ENCODE peak calls at places on chromosomes 13 and 19, in six cellular contexts. One of them, this sample, is unnamed.

GRCh38 chr13:35785563-35786327 is 309.3 kb upstream of the MAB21L1 start:
- DNase-seq in SK-N-SH: peak; percentile 46
- DNase-seq in neural progenitor cell: peak; percentile 45
- DNase-seq in GM23338: no peak
- DNase-seq in GM23248: no peak
- DNase-seq in PC-3: no peak
- DNase-seq in this sample: no peak

GRCh38 chr13:106689906-106690305 is 122.0 kb upstream of the ARGLU1 start:
- DNase-seq in SK-N-SH: no peak
- DNase-seq in neural progenitor cell: no peak
- DNase-seq in GM23338: no peak
- DNase-seq in GM23248: no peak
- DNase-seq in PC-3: no peak
- DNase-seq in this sample: no peak

GRCh38 chr19:48806518-48806817 is 4.4 kb downstream of the BCAT2 start:
- DNase-seq in SK-N-SH: peak; percentile 82
- DNase-seq in neural progenitor cell: peak; percentile 84
- DNase-seq in GM23338: peak; percentile 94
- DNase-seq in GM23248: no peak
- DNase-seq in PC-3: no peak
- DNase-seq in this sample: peak; percentile 47

GRCh38 chr19:5718579-5719273 is 1.2 kb downstream of the LONP1 start:
- DNase-seq in SK-N-SH: no peak
- DNase-seq in neural progenitor cell: no peak
- DNase-seq in GM23338: no peak
- DNase-seq in GM23248: peak; percentile 91
- DNase-seq in PC-3: peak; percentile 67
- DNase-seq in this sample: peak; percentile 38

GRCh38 chr13:63435668-63436275 is 2020.1 kb upstream of the PCDH20 start:
- DNase-seq in SK-N-SH: no peak
- DNase-seq in neural progenitor cell: no peak
- DNase-seq in GM23338: no peak
- DNase-seq in GM23248: peak; percentile 51
- DNase-seq in PC-3: peak; percentile 73
- DNase-seq in this sample: no peak

GRCh38 chr13:50512602-50513527 is 330.6 kb downstream of the DLEU7 start:
- DNase-seq in SK-N-SH: no peak
- DNase-seq in neural progenitor cell: peak; percentile 28
- DNase-seq in GM23338: no peak
- DNase-seq in GM23248: peak; percentile 68
- DNase-seq in PC-3: peak; percentile 54
- DNase-seq in this sample: peak; percentile 80

GRCh38 chr13:33316890-33317289 is 31.3 kb upstream of the STARD13 start:
- DNase-seq in SK-N-SH: no peak
- DNase-seq in neural progenitor cell: no peak
- DNase-seq in GM23338: no peak
- DNase-seq in GM23248: no peak
- DNase-seq in PC-3: no peak
- DNase-seq in this sample: no peak

GRCh38 chr19:44704982-44705381 is 6.0 kb downstream of the CEACAM16 start:
- DNase-seq in SK-N-SH: no peak
- DNase-seq in neural progenitor cell: no peak
- DNase-seq in GM23338: no peak
- DNase-seq in GM23248: no peak
- DNase-seq in PC-3: no peak
- DNase-seq in this sample: no peak

GRCh38 chr19:11693505-11694499 is 44.9 kb downstream of the ZNF823 start:
- DNase-seq in SK-N-SH: peak; percentile 64
- DNase-seq in neural progenitor cell: peak; percentile 52
- DNase-seq in GM23338: peak; percentile 85
- DNase-seq in GM23248: peak; percentile 92
- DNase-seq in PC-3: peak; percentile 52
- DNase-seq in this sample: no peak

GRCh38 chr13:87234981-87235380 is 436.2 kb upstream of the SLITRK5 start:
- DNase-seq in SK-N-SH: no peak
- DNase-seq in neural progenitor cell: no peak
- DNase-seq in GM23338: no peak
- DNase-seq in GM23248: peak; percentile 6
- DNase-seq in PC-3: peak; percentile 60
- DNase-seq in this sample: peak; percentile 40

GRCh38 chr13:27079421-27079958 is 92.1 kb downstream of the USP12 start:
- DNase-seq in SK-N-SH: no peak
- DNase-seq in neural progenitor cell: peak; percentile 5
- DNase-seq in GM23338: peak; percentile 76
- DNase-seq in GM23248: peak; percentile 72
- DNase-seq in PC-3: no peak
- DNase-seq in this sample: no peak

GRCh38 chr13:59261928-59262488 is 901.7 kb downstream of the DIAPH3 start:
- DNase-seq in SK-N-SH: no peak
- DNase-seq in neural progenitor cell: peak; percentile 61
- DNase-seq in GM23338: peak; percentile 79
- DNase-seq in GM23248: no peak
- DNase-seq in PC-3: no peak
- DNase-seq in this sample: no peak

GRCh38 chr13:32142956-32143375 is 111.4 kb downstream of the FRY start:
- DNase-seq in SK-N-SH: peak; percentile 18
- DNase-seq in neural progenitor cell: peak; percentile 50
- DNase-seq in GM23338: peak; percentile 82
- DNase-seq in GM23248: peak; percentile 23
- DNase-seq in PC-3: no peak
- DNase-seq in this sample: no peak

DNA sequence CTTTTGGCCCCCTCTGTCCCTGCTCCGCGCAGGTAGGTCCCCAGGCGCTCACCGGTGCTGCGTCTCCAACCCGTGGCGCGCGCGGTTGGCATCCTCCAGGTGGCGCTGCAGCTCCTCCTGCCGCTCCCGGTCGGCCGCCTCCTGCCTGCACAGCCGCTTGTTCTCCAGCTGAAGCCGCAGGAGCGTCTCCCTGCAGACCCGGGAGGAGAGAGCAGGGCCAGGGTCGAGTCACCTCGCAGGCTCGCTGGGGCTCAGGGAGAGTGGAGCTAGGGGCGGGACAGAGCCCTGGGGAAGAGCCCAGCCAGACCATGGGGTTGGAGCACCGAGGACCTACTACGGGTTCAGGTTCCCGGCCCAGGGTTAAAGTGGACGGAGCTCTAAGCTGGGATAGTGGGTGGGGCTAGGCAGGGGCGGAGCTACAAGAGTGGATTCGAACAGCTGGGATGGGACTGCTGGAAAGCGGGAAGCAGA is 9.3 kb downstream of the HOOK2 start:
- DNase-seq in SK-N-SH: no peak
- DNase-seq in neural progenitor cell: peak; percentile 87
- DNase-seq in GM23338: peak; percentile 88
- DNase-seq in GM23248: peak; percentile 83
- DNase-seq in PC-3: peak; percentile 79
- DNase-seq in this sample: peak; percentile 65
- H3K4me2 ChIP-seq in SK-N-SH: no peak overlapping the region
- H3K4me2 ChIP-seq in neural progenitor cell: peak overlapping the region; percentile 77
- H3K4me2 ChIP-seq in GM23338: peak overlapping the region; percentile 79
- H3K4me2 ChIP-seq in GM23248: peak overlapping the region; percentile 96
- H3K4me2 ChIP-seq in PC-3: peak overlapping the region; percentile 92
- H3K4me2 ChIP-seq in this sample: peak overlapping the region; percentile 99

DNA sequence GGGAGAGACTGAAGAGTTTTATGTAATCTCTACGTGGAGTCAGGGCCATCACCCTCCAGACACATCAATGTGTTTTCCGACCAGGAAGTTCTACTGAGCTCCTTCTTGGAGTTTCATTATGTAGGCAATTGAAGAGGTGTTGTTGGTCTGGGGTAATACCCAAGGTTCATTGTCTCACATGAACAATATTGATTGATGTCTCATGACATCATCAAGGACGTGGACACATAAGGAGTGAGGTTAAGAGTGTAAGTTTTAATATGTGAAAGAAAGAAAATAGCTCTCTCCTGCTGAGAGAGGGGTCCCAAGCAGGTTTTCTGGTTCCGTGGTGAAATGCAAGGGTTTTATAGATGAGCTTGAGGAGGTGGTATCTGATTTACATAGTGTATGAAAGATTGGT is 280.7 kb upstream of the MIR17HG start:
- DNase-seq in SK-N-SH: no peak
- DNase-seq in neural progenitor cell: no peak
- DNase-seq in GM23338: no peak
- DNase-seq in GM23248: no peak
- DNase-seq in PC-3: no peak
- DNase-seq in this sample: no peak
- H3K4me3 ChIP-seq in SK-N-SH: no peak overlapping the region
- H3K4me3 ChIP-seq in neural progenitor cell: no peak overlapping the region
- H3K4me3 ChIP-seq in GM23338: no peak overlapping the region
- H3K4me3 ChIP-seq in GM23248: no peak overlapping the region
- H3K4me3 ChIP-seq in PC-3: no peak overlapping the region
- H3K4me3 ChIP-seq in this sample: no peak overlapping the region

DNA sequence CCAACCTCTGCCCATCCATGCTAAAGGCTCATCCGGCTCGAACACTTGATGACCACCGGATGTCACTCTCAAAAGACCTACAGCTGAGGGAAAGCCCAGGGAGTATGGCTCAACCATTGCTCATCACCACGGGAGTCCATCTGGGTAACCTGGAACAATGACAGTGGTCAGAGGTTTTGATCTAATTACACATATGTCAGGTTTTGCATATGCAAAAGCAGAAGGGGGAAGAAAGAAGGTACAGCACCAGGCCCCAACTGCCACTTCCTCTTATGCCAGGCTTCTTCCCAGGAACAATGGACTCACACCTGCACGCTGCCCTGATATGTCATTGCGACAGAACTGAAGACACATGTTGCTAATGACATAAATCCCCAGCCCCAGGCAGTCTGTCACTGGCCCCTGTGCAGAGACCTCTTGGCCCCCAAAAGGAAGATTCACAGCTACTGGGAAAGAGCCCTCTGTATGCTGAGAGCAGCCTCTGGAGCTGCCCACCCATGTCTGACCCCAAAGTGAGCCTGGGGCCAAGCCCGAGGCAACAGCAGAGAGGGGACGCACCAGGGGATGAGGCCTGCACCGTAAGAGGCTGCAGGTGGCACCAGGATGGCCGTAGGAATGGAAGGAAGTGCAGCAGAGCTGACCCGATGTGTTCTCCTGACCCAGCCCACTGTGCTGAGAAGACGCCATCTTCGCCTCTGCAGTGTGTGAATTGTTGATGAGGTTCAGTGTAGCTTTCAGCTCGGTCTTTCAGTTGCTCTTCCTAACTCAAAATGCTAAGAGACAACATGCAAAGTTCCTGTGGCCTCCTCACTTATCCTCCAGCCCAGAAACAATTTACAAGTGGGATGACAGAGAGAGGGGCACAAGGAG is 26.3 kb downstream of the EPS15L1 start:
- DNase-seq in SK-N-SH: no peak
- DNase-seq in neural progenitor cell: no peak
- DNase-seq in GM23338: no peak
- DNase-seq in GM23248: peak; percentile 49
- DNase-seq in PC-3: peak; percentile 52
- DNase-seq in this sample: peak; percentile 51
- H3F3A ChIP-seq in SK-N-SH: no peaks in the 10 kb centered on the region
- H3F3A ChIP-seq in neural progenitor cell: peaks cover 18% of the 10 kb centered on the region
- H3F3A ChIP-seq in GM23338: peaks cover 8% of the 10 kb centered on the region
- H3F3A ChIP-seq in GM23248: peaks cover 5% of the 10 kb centered on the region
- H3F3A ChIP-seq in PC-3: no peaks in the 10 kb centered on the region
- H3F3A ChIP-seq in this sample: peaks cover 21% of the 10 kb centered on the region

GRCh38 chr19:18700501-18701249 is 17.2 kb downstream of the CRTC1 start:
- DNase-seq in SK-N-SH: peak; percentile 91
- DNase-seq in neural progenitor cell: peak; percentile 89
- DNase-seq in GM23338: peak; percentile 83
- DNase-seq in GM23248: peak; percentile 85
- DNase-seq in PC-3: peak; percentile 75
- DNase-seq in this sample: peak; percentile 75
- H3K4me2 ChIP-seq in SK-N-SH: peak overlapping the region; percentile 95
- H3K4me2 ChIP-seq in neural progenitor cell: peak overlapping the region; percentile 76
- H3K4me2 ChIP-seq in GM23338: peak overlapping the region; percentile 83
- H3K4me2 ChIP-seq in GM23248: peak overlapping the region; percentile 82
- H3K4me2 ChIP-seq in PC-3: peak overlapping the region; percentile 93
- H3K4me2 ChIP-seq in this sample: peak overlapping the region; percentile 90

GRCh38 chr19:2867025-2867991 is at the start of gene ZNF556:
- DNase-seq in SK-N-SH: peak; percentile 99
- DNase-seq in neural progenitor cell: no peak
- DNase-seq in GM23338: peak; percentile 7
- DNase-seq in GM23248: peak; percentile 12
- DNase-seq in PC-3: peak; percentile 25
- DNase-seq in this sample: peak; percentile 75
- H3K4me3 ChIP-seq in SK-N-SH: peak within 1 kb of the TSS; percentile 73
- H3K4me3 ChIP-seq in neural progenitor cell: no peak within 1 kb of the TSS
- H3K4me3 ChIP-seq in GM23338: no peak within 1 kb of the TSS
- H3K4me3 ChIP-seq in GM23248: no peak within 1 kb of the TSS
- H3K4me3 ChIP-seq in PC-3: no peak within 1 kb of the TSS
- H3K4me3 ChIP-seq in this sample: peak within 1 kb of the TSS; percentile 37

This sample was measured in MM.1S.